ENCODE peak calls at places on chromosomes 2 and 18, in four cellular contexts. One of them, this sample, is unnamed.

GRCh38 chr2:98936133-98936916 is at the start of gene CRACDL:
- DNase-seq in stomach: no peak
- DNase-seq in HT1080: no peak
- DNase-seq in fibroblast of the conjunctiva: no peak
- DNase-seq in this sample: no peak

GRCh38 chr2:1691366-1691765 is 52.9 kb downstream of the PXDN start:
- DNase-seq in stomach: no peak
- DNase-seq in fibroblast of the conjunctiva: no peak
- DNase-seq in HT1080: no peak
- DNase-seq in this sample: no peak

GRCh38 chr2:151238527-151239487 is 22.9 kb downstream of the RBM43 start:
- DNase-seq in fibroblast of the conjunctiva: peak; percentile 75
- DNase-seq in stomach: no peak
- DNase-seq in HT1080: peak; percentile 64
- DNase-seq in this sample: peak; percentile 39

GRCh38 chr18:55323051-55323994 is 264.7 kb downstream of the TCF4 start:
- DNase-seq in fibroblast of the conjunctiva: no peak
- DNase-seq in HT1080: no peak
- DNase-seq in stomach: no peak
- DNase-seq in this sample: no peak

GRCh38 chr18:79227617-79228016 is 158.4 kb downstream of the ATP9B start:
- DNase-seq in fibroblast of the conjunctiva: no peak
- DNase-seq in HT1080: no peak
- DNase-seq in stomach: no peak
- DNase-seq in this sample: no peak

GRCh38 chr2:3659447-3660432 is 1.7 kb downstream of the ALLC start:
- DNase-seq in HT1080: no peak
- DNase-seq in fibroblast of the conjunctiva: no peak
- DNase-seq in stomach: no peak
- DNase-seq in this sample: no peak

GRCh38 chr18:31783059-31783458 is 22.4 kb upstream of the SLC25A52 start:
- DNase-seq in fibroblast of the conjunctiva: no peak
- DNase-seq in HT1080: no peak
- DNase-seq in stomach: no peak
- DNase-seq in this sample: no peak

GRCh38 chr2:229163893-229164292 is 107.2 kb downstream of the PID1 start:
- DNase-seq in stomach: no peak
- DNase-seq in fibroblast of the conjunctiva: no peak
- DNase-seq in HT1080: no peak
- DNase-seq in this sample: no peak

GRCh38 chr2:224025874-224026273 is 13.2 kb downstream of the SERPINE2 start:
- DNase-seq in fibroblast of the conjunctiva: no peak
- DNase-seq in stomach: no peak
- DNase-seq in HT1080: peak; percentile 45
- DNase-seq in this sample: no peak

GRCh38 chr2:37659723-37660122 is 11.7 kb downstream of the CDC42EP3 start:
- DNase-seq in fibroblast of the conjunctiva: no peak
- DNase-seq in stomach: no peak
- DNase-seq in HT1080: no peak
- DNase-seq in this sample: no peak

GRCh38 chr18:56559044-56559443 is 79.3 kb downstream of the TXNL1 start:
- DNase-seq in HT1080: peak; percentile 3
- DNase-seq in fibroblast of the conjunctiva: no peak
- DNase-seq in stomach: no peak
- DNase-seq in this sample: no peak

GRCh38 chr18:36255072-36255708 is 42.3 kb upstream of the FHOD3 start:
- DNase-seq in stomach: no peak
- DNase-seq in fibroblast of the conjunctiva: no peak
- DNase-seq in HT1080: no peak
- DNase-seq in this sample: no peak

GRCh38 chr18:59861009-59861408 is 38.8 kb upstream of the PMAIP1 start:
- DNase-seq in fibroblast of the conjunctiva: no peak
- DNase-seq in stomach: no peak
- DNase-seq in HT1080: no peak
- DNase-seq in this sample: no peak

GRCh38 chr2:37827455-37827854 is 97.6 kb upstream of the RMDN2 start:
- DNase-seq in HT1080: no peak
- DNase-seq in fibroblast of the conjunctiva: no peak
- DNase-seq in stomach: no peak
- DNase-seq in this sample: no peak

GRCh38 chr18:23825496-23825895 is 136.2 kb downstream of the LAMA3 start:
- DNase-seq in stomach: no peak
- DNase-seq in HT1080: no peak
- DNase-seq in fibroblast of the conjunctiva: no peak
- DNase-seq in this sample: no peak

GRCh38 chr2:127194447-127194846 is 25.7 kb downstream of the CYP27C1 start:
- DNase-seq in fibroblast of the conjunctiva: no peak
- DNase-seq in HT1080: no peak
- DNase-seq in stomach: no peak
- DNase-seq in this sample: no peak

GRCh38 chr2:81195017-81195773 is 890.6 kb upstream of the LRRTM1 start:
- DNase-seq in stomach: no peak
- DNase-seq in HT1080: no peak
- DNase-seq in fibroblast of the conjunctiva: no peak
- DNase-seq in this sample: no peak

GRCh38 chr2:154264024-154264423 is 392.3 kb downstream of the GALNT13 start:
- DNase-seq in stomach: no peak
- DNase-seq in fibroblast of the conjunctiva: no peak
- DNase-seq in HT1080: peak; percentile 70
- DNase-seq in this sample: no peak

GRCh38 chr18:9743200-9744016 is 35.3 kb downstream of the RAB31 start:
- DNase-seq in fibroblast of the conjunctiva: peak; percentile 60
- DNase-seq in HT1080: peak; percentile 100
- DNase-seq in stomach: peak; percentile 47
- DNase-seq in this sample: no peak

GRCh38 chr2:43758738-43759137 is 15.1 kb upstream of the DYNC2LI1 start:
- DNase-seq in HT1080: no peak
- DNase-seq in stomach: no peak
- DNase-seq in fibroblast of the conjunctiva: no peak
- DNase-seq in this sample: no peak

GRCh38 chr18:13256444-13257305 is 38.1 kb downstream of the LDLRAD4 start:
- DNase-seq in fibroblast of the conjunctiva: no peak
- DNase-seq in HT1080: no peak
- DNase-seq in stomach: no peak
- DNase-seq in this sample: no peak

GRCh38 chr2:231245253-231246094 is 47.0 kb downstream of the ARMC9 start:
- DNase-seq in fibroblast of the conjunctiva: no peak
- DNase-seq in stomach: peak; percentile 40
- DNase-seq in HT1080: peak; percentile 20
- DNase-seq in this sample: no peak

GRCh38 chr2:218988164-218988563 is 3.2 kb upstream of the FEV start:
- DNase-seq in fibroblast of the conjunctiva: no peak
- DNase-seq in HT1080: no peak
- DNase-seq in stomach: no peak
- DNase-seq in this sample: no peak

GRCh38 chr2:95345415-95346235 is 48.5 kb downstream of the KCNIP3 start:
- DNase-seq in stomach: peak; percentile 87
- DNase-seq in fibroblast of the conjunctiva: peak; percentile 68
- DNase-seq in HT1080: peak; percentile 84
- DNase-seq in this sample: peak; percentile 81

GRCh38 chr2:206424134-206424533 is 19.2 kb upstream of the ADAM23 start:
- DNase-seq in fibroblast of the conjunctiva: no peak
- DNase-seq in HT1080: no peak
- DNase-seq in stomach: no peak
- DNase-seq in this sample: no peak

GRCh38 chr2:86336350-86337234 is 834 bp downstream of the REEP1 start:
- DNase-seq in fibroblast of the conjunctiva: no peak
- DNase-seq in HT1080: no peak
- DNase-seq in stomach: no peak
- DNase-seq in this sample: no peak

GRCh38 chr2:241752689-241753276 is 18.4 kb downstream of the D2HGDH start:
- DNase-seq in stomach: no peak
- DNase-seq in fibroblast of the conjunctiva: no peak
- DNase-seq in HT1080: no peak
- DNase-seq in this sample: no peak

GRCh38 chr2:163207706-163208370 is 369.3 kb upstream of the KCNH7 start:
- DNase-seq in fibroblast of the conjunctiva: no peak
- DNase-seq in stomach: no peak
- DNase-seq in HT1080: no peak
- DNase-seq in this sample: no peak

GRCh38 chr18:31042391-31043181 is at the start of gene DSC3:
- DNase-seq in stomach: no peak
- DNase-seq in HT1080: no peak
- DNase-seq in fibroblast of the conjunctiva: no peak
- DNase-seq in this sample: no peak

GRCh38 chr18:37476611-37477295 is 88.8 kb downstream of the CELF4 start:
- DNase-seq in HT1080: no peak
- DNase-seq in stomach: no peak
- DNase-seq in fibroblast of the conjunctiva: no peak
- DNase-seq in this sample: no peak

GRCh38 chr18:47949197-47949596 is 18.7 kb upstream of the SMAD2 start:
- DNase-seq in HT1080: no peak
- DNase-seq in fibroblast of the conjunctiva: no peak
- DNase-seq in stomach: no peak
- DNase-seq in this sample: no peak

GRCh38 chr18:26436176-26437031 is 111.9 kb downstream of the KCTD1 start:
- DNase-seq in HT1080: peak; percentile 80
- DNase-seq in fibroblast of the conjunctiva: peak; percentile 65
- DNase-seq in stomach: no peak
- DNase-seq in this sample: no peak

GRCh38 chr2:14907014-14907612 is 274.6 kb downstream of the LRATD1 start:
- DNase-seq in stomach: no peak
- DNase-seq in fibroblast of the conjunctiva: no peak
- DNase-seq in HT1080: no peak
- DNase-seq in this sample: no peak

GRCh38 chr2:76667764-76668163 is 854.4 kb downstream of the LRRTM4 start:
- DNase-seq in fibroblast of the conjunctiva: no peak
- DNase-seq in stomach: no peak
- DNase-seq in HT1080: no peak
- DNase-seq in this sample: no peak

GRCh38 chr18:3255611-3256165 is 6.2 kb upstream of the MYL12B start:
- DNase-seq in fibroblast of the conjunctiva: no peak
- DNase-seq in stomach: no peak
- DNase-seq in HT1080: no peak
- DNase-seq in this sample: no peak

GRCh38 chr2:40218679-40219078 is 233.2 kb downstream of the SLC8A1 start:
- DNase-seq in stomach: peak; percentile 66
- DNase-seq in fibroblast of the conjunctiva: no peak
- DNase-seq in HT1080: no peak
- DNase-seq in this sample: no peak

GRCh38 chr2:165758276-165758675 is 35.8 kb downstream of the GALNT3 start:
- DNase-seq in stomach: no peak
- DNase-seq in fibroblast of the conjunctiva: no peak
- DNase-seq in HT1080: no peak
- DNase-seq in this sample: no peak

GRCh38 chr2:229783108-229783721 is 68.9 kb upstream of the DNER start:
- DNase-seq in HT1080: no peak
- DNase-seq in stomach: no peak
- DNase-seq in fibroblast of the conjunctiva: no peak
- DNase-seq in this sample: no peak

GRCh38 chr18:23689031-23689615 is at the start of gene LAMA3:
- DNase-seq in stomach: peak; percentile 77
- DNase-seq in fibroblast of the conjunctiva: no peak
- DNase-seq in HT1080: no peak
- DNase-seq in this sample: peak; percentile 73

This sample was measured in lung.